ENCODE peak calls at places on chromosomes 13 and 19, in six cellular contexts. F, W, L, I, B and G are unnamed samples.

GRCh38 chr13:36325912-36326311 is 20.3 kb downstream of the SPART start:
- DNase-seq in W (no peak), B (no peak), F (no peak), L (no peak), I (peak), G (no peak)

GRCh38 chr19:40229484-40229883 is 3.0 kb upstream of the CCNP start:
- DNase-seq in F (no peak), I (no peak), B (no peak), W (no peak), L (no peak), G (no peak)

GRCh38 chr19:36573020-36573947 is at the start of gene ZNF529:
- DNase-seq in W (peak), F (peak), L (peak), B (peak), I (peak), G (peak)

GRCh38 chr13:74219571-74219970 is 85.4 kb upstream of the KLF12 start:
- DNase-seq in B (no peak), I (no peak), F (no peak), W (no peak), L (no peak), G (no peak)

GRCh38 chr13:43223206-43223605 is 199.8 kb downstream of the DNAJC15 start:
- DNase-seq in F (no peak), B (no peak), W (no peak), I (no peak), L (no peak), G (no peak)

GRCh38 chr13:97322740-97323342 is 100.7 kb downstream of the MBNL2 start:
- DNase-seq in F (no peak), B (no peak), W (no peak), I (no peak), L (no peak), G (no peak)

GRCh38 chr19:51664997-51665396 is 18.4 kb upstream of the SIGLEC14 start:
- DNase-seq in I (no peak), B (no peak), F (no peak), W (no peak), L (no peak), G (peak)

GRCh38 chr19:43755256-43755801 is 567 bp upstream of the SMG9 start:
- DNase-seq in W (no peak), L (peak), F (peak), I (peak), B (peak), G (peak)

GRCh38 chr13:23159205-23159586 is 21.6 kb upstream of the SGCG start:
- DNase-seq in L (no peak), F (no peak), B (peak), I (peak), W (peak), G (peak)

GRCh38 chr13:30145709-30146367 is 161.5 kb downstream of the KATNAL1 start:
- DNase-seq in F (no peak), I (no peak), W (no peak), B (no peak), L (no peak), G (no peak)

GRCh38 chr13:33207616-33207964 is 78.0 kb downstream of the STARD13 start:
- DNase-seq in F (peak), B (no peak), I (no peak), W (peak), L (no peak), G (no peak)

DNA sequence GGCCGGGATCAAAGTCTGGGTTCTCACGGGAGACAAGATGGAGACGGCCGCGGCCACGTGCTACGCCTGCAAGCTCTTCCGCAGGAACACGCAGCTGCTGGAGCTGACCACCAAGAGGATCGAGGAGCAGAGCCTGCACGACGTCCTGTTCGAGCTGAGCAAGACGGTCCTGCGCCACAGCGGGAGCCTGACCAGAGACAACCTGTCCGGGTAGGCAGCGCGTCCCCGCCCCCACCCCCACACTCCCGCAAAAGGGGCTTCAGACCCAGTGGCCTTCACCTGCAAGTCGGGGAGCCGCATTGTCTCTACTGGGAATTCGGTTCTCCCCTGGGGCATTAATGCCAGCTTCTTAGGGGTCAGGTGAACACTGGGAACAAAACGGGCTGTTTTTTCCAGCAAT is 114.7 kb upstream of the MCF2L start:
- DNase-seq in W (no peak), B (no peak), I (no peak), L (no peak), F (no peak), G (no peak)
- H3K4me3 ChIP-seq in W (no peak), B (no peak), I (no peak), L (no peak), F (no peak), G (no peak)

GRCh38 chr13:99154064-99154463 is 46.6 kb upstream of the UBAC2 start:
- DNase-seq in B (no peak), L (no peak), F (no peak), W (no peak), I (no peak), G (no peak)
- H3K27ac ChIP-seq in B (no peak), L (no peak), F (no peak), W (no peak), I (no peak), G (no peak)

DNA sequence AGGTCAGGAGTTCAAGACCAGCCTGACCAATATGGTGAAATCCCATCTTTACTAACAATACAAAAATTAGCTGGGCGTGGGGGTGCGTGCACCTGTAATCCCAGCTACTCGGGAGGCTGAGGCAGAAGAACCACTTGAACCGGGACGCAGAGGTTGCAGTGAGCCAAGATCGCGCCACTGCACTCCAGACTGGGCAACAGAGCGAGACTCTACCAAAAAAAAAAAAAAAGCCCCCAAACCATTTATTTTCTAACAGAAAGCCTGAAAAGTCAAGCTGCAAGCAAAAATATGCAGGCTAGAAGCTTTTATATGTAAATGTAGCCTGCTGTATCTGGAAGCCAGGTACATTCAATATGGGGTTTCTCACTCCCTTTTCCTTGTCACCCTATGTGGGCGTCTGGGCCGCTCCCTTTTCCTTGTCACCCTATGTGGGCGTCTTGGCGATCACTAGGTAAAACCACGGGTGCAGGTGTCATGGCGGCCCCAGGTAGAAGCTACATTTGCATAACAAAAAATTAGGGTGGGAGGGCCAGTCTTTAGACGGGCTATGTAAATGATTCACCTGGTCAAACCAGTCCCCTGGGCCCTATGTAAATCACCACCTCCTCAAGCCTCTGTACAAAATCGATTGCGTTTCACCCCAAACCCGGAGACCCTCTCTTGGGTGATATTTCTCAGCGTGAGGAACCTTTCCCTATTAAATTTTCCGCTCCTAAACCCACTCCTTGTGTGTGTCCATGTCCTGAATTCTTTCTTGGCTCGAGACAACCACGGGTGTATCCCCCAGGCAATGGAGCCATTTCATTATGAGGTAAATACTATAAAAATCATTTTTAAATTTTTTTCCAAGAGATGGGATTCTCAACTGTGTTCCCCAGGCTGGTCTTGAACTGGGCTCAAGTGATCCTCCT is 2.1 kb downstream of the TRIM13 start:
- DNase-seq in F (no peak), L (no peak), I (no peak), B (no peak), W (no peak), G (no peak)
- H3K4me3 ChIP-seq in F (peak), L (no peak), I (peak), B (no peak), W (no peak), G (no peak)

GRCh38 chr19:30049226-30049625 is 107.2 kb downstream of the URI1 start:
- DNase-seq in B (no peak), F (no peak), L (no peak), W (no peak), I (no peak), G (no peak)
- H3K27ac ChIP-seq in B (no peak), F (no peak), L (no peak), W (no peak), I (no peak), G (no peak)

DNA sequence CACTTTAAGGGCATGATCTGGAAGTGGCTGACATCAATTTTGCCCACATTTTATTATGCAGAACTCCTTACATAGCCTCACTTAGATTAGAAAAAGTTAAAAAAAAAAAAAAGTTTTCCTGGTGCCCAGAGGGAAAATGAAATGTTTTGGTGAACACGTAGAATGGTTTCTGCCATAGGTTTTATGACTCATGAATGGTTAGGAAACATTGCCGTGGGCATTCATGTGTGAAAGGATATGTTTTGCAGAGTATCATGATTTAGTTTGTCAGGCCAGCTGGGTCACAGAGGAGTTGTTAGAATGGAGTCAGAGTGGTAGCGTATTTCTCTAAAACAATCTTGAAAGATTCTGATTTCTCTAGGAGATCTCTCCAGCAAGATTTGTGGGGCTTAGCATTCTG is 133.8 kb downstream of the MRPL57 start:
- DNase-seq in I (no peak), F (no peak), W (no peak), L (no peak), B (no peak), G (no peak)
- H3K4me3 ChIP-seq in I (no peak), F (no peak), W (no peak), L (no peak), B (no peak), G (no peak)

DNA sequence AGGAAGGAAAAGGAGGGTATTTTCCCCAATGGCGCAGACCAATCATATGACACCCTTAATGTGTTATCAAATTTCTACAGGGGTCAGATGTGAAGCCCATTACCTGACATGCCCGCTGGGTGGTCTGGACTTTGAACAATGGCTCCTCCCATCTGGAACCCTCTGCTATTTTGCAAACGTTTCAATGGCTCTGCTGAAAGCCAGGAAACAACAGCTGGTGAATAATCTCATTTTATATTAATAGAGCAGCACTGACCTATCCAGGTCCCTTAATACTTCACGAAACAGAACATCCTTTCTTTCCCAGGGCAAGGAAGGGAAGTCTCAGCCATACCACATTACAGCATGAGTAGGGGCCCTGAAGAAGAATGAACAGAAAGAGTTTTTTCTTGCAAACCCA is 20.3 kb upstream of the KPNA3 start:
- DNase-seq in F (no peak), L (no peak), B (no peak), I (no peak), W (peak), G (no peak)
- H3K27ac ChIP-seq in F (no peak), L (no peak), B (no peak), I (no peak), W (peak), G (no peak)

DNA sequence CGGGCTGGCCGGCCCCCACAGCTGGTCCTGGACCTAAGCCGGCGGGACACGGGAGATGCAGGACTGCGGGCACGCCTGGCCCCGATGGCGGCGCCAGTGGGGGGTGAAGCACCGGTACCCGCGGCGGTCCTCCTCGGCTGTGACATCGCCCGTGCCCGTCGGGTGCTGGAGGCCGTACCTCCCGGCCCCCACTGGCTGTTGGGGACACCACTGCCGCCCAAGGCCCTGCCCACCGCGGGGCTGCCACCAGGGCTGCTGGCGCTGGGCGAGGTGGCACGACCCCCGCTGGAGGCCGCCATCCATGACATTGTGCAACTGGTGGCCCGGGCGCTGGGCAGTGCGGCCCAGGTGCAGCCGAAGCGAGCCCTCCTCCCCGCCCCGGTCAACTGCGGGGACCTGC is 3.1 kb downstream of the GRIN3B start:
- DNase-seq in B (no peak), F (no peak), W (no peak), L (no peak), I (no peak), G (no peak)
- H3K4me3 ChIP-seq in B (no peak), F (no peak), W (no peak), L (no peak), I (no peak), G (no peak)